ENCODE peak calls at places on chromosomes 6 and 20, in four cellular contexts. Y is prostate gland, V is pancreas, H is DND-41. P is an unnamed sample.

GRCh38 chr6:35972471-35972985 is 51.6 kb upstream of the SRPK1 start:
- DNase-seq in Y (no peak), V (no peak), H (no peak), P (no peak)

GRCh38 chr6:139173172-139173571 is 38.3 kb downstream of the HECA start:
- DNase-seq in Y (no peak), V (no peak), H (no peak), P (no peak)

GRCh38 chr6:25022140-25022553 is 86.4 kb upstream of the RIPOR2 start:
- DNase-seq in Y (no peak), V (no peak), H (no peak), P (no peak)

GRCh38 chr6:45554596-45554995 is 176.9 kb upstream of the SUPT3H start:
- DNase-seq in Y (no peak), V (no peak), H (no peak), P (no peak)

GRCh38 chr6:163942790-163943189 is 528.3 kb downstream of the QKI start:
- DNase-seq in Y (no peak), V (no peak), H (no peak), P (no peak)

GRCh38 chr20:62589720-62590119 is 52.6 kb upstream of the SLCO4A1 start:
- DNase-seq in Y (no peak), V (no peak), H (no peak), P (no peak)

GRCh38 chr20:32114305-32114960 is 4.9 kb downstream of the TM9SF4 start:
- DNase-seq in Y (no peak), V (no peak), H (no peak), P (no peak)

GRCh38 chr6:46022110-46022948 is 6.7 kb upstream of the CLIC5 start:
- DNase-seq in Y (no peak), V (no peak), H (no peak), P (no peak)

GRCh38 chr6:168506460-168506859 is 65.5 kb downstream of the SMOC2 start:
- DNase-seq in Y (no peak), V (no peak), H (no peak), P (no peak)

GRCh38 chr6:44701637-44702101 is 314.2 kb downstream of the CDC5L start:
- DNase-seq in Y (no peak), V (no peak), H (no peak), P (no peak)

GRCh38 chr20:23327617-23328333 is 22.8 kb upstream of the NXT1 start:
- DNase-seq in Y (no peak), V (no peak), H (no peak), P (no peak)
- H3K27ac ChIP-seq in Y (no peak overlapping the region), V (no peak overlapping the region), H (no peak overlapping the region), P (no peak overlapping the region)

DNA sequence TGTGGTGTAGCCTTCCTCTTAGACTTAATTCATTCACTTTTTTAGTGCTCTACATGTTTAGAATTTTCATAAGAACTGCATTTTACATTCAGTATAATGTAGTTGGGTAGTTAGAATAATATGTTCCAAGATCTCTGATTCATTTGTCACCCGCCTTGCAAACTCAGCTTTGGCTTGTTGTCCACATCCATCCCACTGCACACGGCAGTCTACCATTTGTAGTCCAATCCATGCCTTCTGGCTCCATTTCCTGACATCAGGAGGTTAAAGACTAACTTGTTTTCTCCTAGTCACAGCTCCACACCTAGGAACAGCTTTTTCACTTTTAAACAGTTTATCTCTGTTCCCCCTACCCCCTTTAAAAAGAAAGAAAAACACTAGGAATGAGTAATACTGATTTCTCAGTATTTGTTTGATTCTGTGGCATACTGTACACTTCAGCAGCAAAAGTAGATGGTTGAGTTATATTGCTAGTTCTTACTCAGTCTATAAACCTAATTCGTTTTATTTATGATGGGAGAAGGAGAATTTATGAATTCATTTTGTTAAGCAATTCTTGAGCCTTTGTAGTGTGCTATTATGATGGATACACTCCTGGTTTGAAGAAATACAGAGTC is 180.9 kb downstream of the ARID1B start:
- DNase-seq in Y (no peak), V (no peak), H (no peak), P (no peak)
- H3K4me1 ChIP-seq in Y (peaks cover 21% of the 10 kb centered on the region), V (peaks cover 24% of the 10 kb centered on the region), H (peaks cover 4% of the 10 kb centered on the region), P (peaks cover 29% of the 10 kb centered on the region)

GRCh38 chr6:88992741-88993557 is 29.5 kb upstream of the RNGTT start:
- DNase-seq in Y (no peak), V (no peak), H (no peak), P (no peak)
- H3K27ac ChIP-seq in Y (no peak overlapping the region), V (no peak overlapping the region), H (no peak overlapping the region), P (no peak overlapping the region)

GRCh38 chr20:34420975-34421374 is 57.9 kb downstream of the ITCH start:
- DNase-seq in Y (no peak), V (no peak), H (no peak), P (no peak)
- H3K4me1 ChIP-seq in Y (peaks cover 4% of the 10 kb centered on the region), V (no peaks in the 10 kb centered on the region), H (no peaks in the 10 kb centered on the region), P (no peaks in the 10 kb centered on the region)

GRCh38 chr6:30358340-30358679 is 13.4 kb downstream of the RPP21 start:
- DNase-seq in Y (no peak), V (no peak), H (no peak), P (no peak)
- H3K27ac ChIP-seq in Y (no peak overlapping the region), V (no peak overlapping the region), H (no peak overlapping the region), P (no peak overlapping the region)

DNA sequence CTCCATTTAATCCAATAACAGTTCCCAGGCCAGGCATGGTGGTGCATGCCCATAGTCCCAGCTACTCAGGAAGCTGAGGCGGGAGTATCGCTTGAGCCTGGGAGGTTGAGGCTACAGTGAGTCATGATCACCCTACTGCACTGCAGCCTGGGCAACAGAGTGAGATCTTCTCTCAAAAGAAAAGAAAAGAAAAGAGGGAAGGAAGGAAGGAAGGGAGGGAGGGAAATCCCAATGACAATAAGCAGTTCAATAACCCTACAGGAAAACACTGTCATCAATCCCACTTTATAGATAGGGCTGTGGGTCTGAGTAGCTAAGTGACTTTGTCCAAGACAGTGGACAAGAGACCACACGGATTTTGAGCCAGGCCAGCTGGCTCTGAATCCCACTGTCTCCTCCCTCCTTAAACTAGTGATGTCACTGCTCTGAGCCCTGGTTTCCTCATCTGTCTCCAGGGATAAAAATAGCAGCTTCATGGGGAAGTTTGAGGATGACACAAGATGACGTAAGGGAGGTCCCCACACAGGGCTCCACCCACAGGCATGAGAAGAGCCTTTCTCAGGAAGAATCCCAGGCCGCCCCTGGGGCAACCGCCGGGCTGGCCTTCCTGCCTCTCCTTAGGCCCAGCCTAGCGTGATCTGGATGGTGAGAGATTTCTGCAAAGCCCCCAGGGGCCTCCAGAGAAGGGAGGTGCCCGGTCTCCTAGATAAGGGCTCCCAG is 7.2 kb upstream of the TRIB3 start:
- DNase-seq in Y (no peak), V (peak; percentile 25), H (no peak), P (peak; percentile 32)
- H3K4me1 ChIP-seq in Y (peaks cover 4% of the 10 kb centered on the region), V (peaks cover 30% of the 10 kb centered on the region), H (peaks cover 8% of the 10 kb centered on the region), P (peaks cover 21% of the 10 kb centered on the region)